ENCODE peak calls at places on chromosomes 4 and X, in eight cellular contexts. One of them, this sample, is unnamed.

GRCh38 chrX:112761239-112762207 is 79.1 kb downstream of the AMOT start:
- DNase-seq in T-helper 17 cell: no peak
- DNase-seq in GM12891: no peak
- DNase-seq in stimulated activated CD8-positive, alpha-beta memory T cell treated with anti-CD3 and anti-CD28 coated beads, Interleukin-4, amount 100 ng/mL, for 1 hour: no peak
- DNase-seq in H54: no peak
- DNase-seq in mucosa of descending colon: no peak
- DNase-seq in lung microvascular endothelial cell: no peak
- DNase-seq in Daoy: no peak
- DNase-seq in this sample: no peak

GRCh38 chr4:30555778-30556177 is 164.4 kb upstream of the PCDH7 start:
- DNase-seq in lung microvascular endothelial cell: no peak
- DNase-seq in GM12891: no peak
- DNase-seq in Daoy: no peak
- DNase-seq in stimulated activated CD8-positive, alpha-beta memory T cell treated with anti-CD3 and anti-CD28 coated beads, Interleukin-4, amount 100 ng/mL, for 1 hour: no peak
- DNase-seq in H54: no peak
- DNase-seq in mucosa of descending colon: no peak
- DNase-seq in T-helper 17 cell: no peak
- DNase-seq in this sample: no peak

GRCh38 chr4:95124906-95125504 is 367.2 kb downstream of the BMPR1B start:
- DNase-seq in H54: no peak
- DNase-seq in mucosa of descending colon: peak
- DNase-seq in Daoy: peak
- DNase-seq in T-helper 17 cell: no peak
- DNase-seq in stimulated activated CD8-positive, alpha-beta memory T cell treated with anti-CD3 and anti-CD28 coated beads, Interleukin-4, amount 100 ng/mL, for 1 hour: no peak
- DNase-seq in lung microvascular endothelial cell: peak
- DNase-seq in GM12891: no peak
- DNase-seq in this sample: no peak

GRCh38 chrX:13697440-13697839 is 8.5 kb downstream of the RAB9A start:
- DNase-seq in lung microvascular endothelial cell: no peak
- DNase-seq in Daoy: no peak
- DNase-seq in GM12891: no peak
- DNase-seq in H54: no peak
- DNase-seq in T-helper 17 cell: no peak
- DNase-seq in mucosa of descending colon: no peak
- DNase-seq in stimulated activated CD8-positive, alpha-beta memory T cell treated with anti-CD3 and anti-CD28 coated beads, Interleukin-4, amount 100 ng/mL, for 1 hour: no peak
- DNase-seq in this sample: no peak

GRCh38 chr4:71882113-71882512 is 98.2 kb upstream of the GC start:
- DNase-seq in stimulated activated CD8-positive, alpha-beta memory T cell treated with anti-CD3 and anti-CD28 coated beads, Interleukin-4, amount 100 ng/mL, for 1 hour: no peak
- DNase-seq in H54: no peak
- DNase-seq in GM12891: no peak
- DNase-seq in lung microvascular endothelial cell: no peak
- DNase-seq in T-helper 17 cell: no peak
- DNase-seq in Daoy: no peak
- DNase-seq in mucosa of descending colon: no peak
- DNase-seq in this sample: no peak

GRCh38 chr4:42655921-42656735 is 777 bp downstream of the ATP8A1 start:
- DNase-seq in lung microvascular endothelial cell: peak
- DNase-seq in stimulated activated CD8-positive, alpha-beta memory T cell treated with anti-CD3 and anti-CD28 coated beads, Interleukin-4, amount 100 ng/mL, for 1 hour: no peak
- DNase-seq in Daoy: peak
- DNase-seq in H54: no peak
- DNase-seq in T-helper 17 cell: peak
- DNase-seq in GM12891: peak
- DNase-seq in mucosa of descending colon: peak
- DNase-seq in this sample: peak

GRCh38 chr4:48017108-48017527 is 546 bp downstream of the NIPAL1 start:
- DNase-seq in Daoy: peak
- DNase-seq in GM12891: peak
- DNase-seq in lung microvascular endothelial cell: peak
- DNase-seq in stimulated activated CD8-positive, alpha-beta memory T cell treated with anti-CD3 and anti-CD28 coated beads, Interleukin-4, amount 100 ng/mL, for 1 hour: no peak
- DNase-seq in T-helper 17 cell: no peak
- DNase-seq in mucosa of descending colon: peak
- DNase-seq in H54: peak
- DNase-seq in this sample: peak

GRCh38 chr4:143700060-143700419 is 435 bp downstream of the FREM3 start:
- DNase-seq in Daoy: no peak
- DNase-seq in H54: no peak
- DNase-seq in lung microvascular endothelial cell: no peak
- DNase-seq in T-helper 17 cell: no peak
- DNase-seq in stimulated activated CD8-positive, alpha-beta memory T cell treated with anti-CD3 and anti-CD28 coated beads, Interleukin-4, amount 100 ng/mL, for 1 hour: no peak
- DNase-seq in GM12891: no peak
- DNase-seq in mucosa of descending colon: no peak
- DNase-seq in this sample: no peak

GRCh38 chrX:74349387-74349786 is 45.4 kb downstream of the ZCCHC13 start:
- DNase-seq in Daoy: peak
- DNase-seq in GM12891: no peak
- DNase-seq in stimulated activated CD8-positive, alpha-beta memory T cell treated with anti-CD3 and anti-CD28 coated beads, Interleukin-4, amount 100 ng/mL, for 1 hour: no peak
- DNase-seq in mucosa of descending colon: no peak
- DNase-seq in T-helper 17 cell: no peak
- DNase-seq in H54: peak
- DNase-seq in lung microvascular endothelial cell: no peak
- DNase-seq in this sample: no peak

GRCh38 chrX:46599051-46599560 is 25.5 kb downstream of the CHST7 start:
- DNase-seq in mucosa of descending colon: no peak
- DNase-seq in H54: no peak
- DNase-seq in GM12891: no peak
- DNase-seq in Daoy: no peak
- DNase-seq in stimulated activated CD8-positive, alpha-beta memory T cell treated with anti-CD3 and anti-CD28 coated beads, Interleukin-4, amount 100 ng/mL, for 1 hour: no peak
- DNase-seq in T-helper 17 cell: no peak
- DNase-seq in lung microvascular endothelial cell: no peak
- DNase-seq in this sample: no peak

GRCh38 chr4:128565565-128566186 is 243.8 kb upstream of the JADE1 start:
- DNase-seq in stimulated activated CD8-positive, alpha-beta memory T cell treated with anti-CD3 and anti-CD28 coated beads, Interleukin-4, amount 100 ng/mL, for 1 hour: no peak
- DNase-seq in mucosa of descending colon: peak
- DNase-seq in GM12891: no peak
- DNase-seq in Daoy: peak
- DNase-seq in T-helper 17 cell: no peak
- DNase-seq in H54: no peak
- DNase-seq in lung microvascular endothelial cell: peak
- DNase-seq in this sample: no peak

GRCh38 chrX:49177873-49178480 is 6.3 kb downstream of the PLP2 start:
- DNase-seq in lung microvascular endothelial cell: no peak
- DNase-seq in H54: no peak
- DNase-seq in T-helper 17 cell: no peak
- DNase-seq in stimulated activated CD8-positive, alpha-beta memory T cell treated with anti-CD3 and anti-CD28 coated beads, Interleukin-4, amount 100 ng/mL, for 1 hour: no peak
- DNase-seq in Daoy: no peak
- DNase-seq in mucosa of descending colon: no peak
- DNase-seq in GM12891: no peak
- DNase-seq in this sample: no peak

This sample was measured in natural killer cell.